ENCODE peak calls at places on chromosome 9, in ten cellular contexts. One of them, this sample, is unnamed.

GRCh38 chr9:95666096-95666784 is 149.5 kb upstream of the PTCH1 start:
- DNase-seq in HFF-Myc: no peak
- DNase-seq in CD4-positive, alpha-beta T cell: no peak
- DNase-seq in chondrocyte: no peak
- DNase-seq in heart right ventricle: no peak
- DNase-seq in WTC11: no peak
- DNase-seq in astrocyte of the spinal cord: no peak
- DNase-seq in stomach: no peak
- DNase-seq in cardiac fibroblast: no peak
- DNase-seq in nephron progenitor cell: no peak
- DNase-seq in this sample: no peak

GRCh38 chr9:137406876-137407589 is 15.9 kb downstream of the EXD3 start:
- DNase-seq in HFF-Myc: no peak
- DNase-seq in CD4-positive, alpha-beta T cell: peak; percentile 60
- DNase-seq in chondrocyte: peak; percentile 89
- DNase-seq in heart right ventricle: peak; percentile 79
- DNase-seq in WTC11: peak; percentile 87
- DNase-seq in astrocyte of the spinal cord: peak; percentile 52
- DNase-seq in stomach: peak; percentile 79
- DNase-seq in cardiac fibroblast: peak; percentile 80
- DNase-seq in nephron progenitor cell: peak; percentile 89
- DNase-seq in this sample: peak; percentile 90

GRCh38 chr9:133742849-133743444 is 4.8 kb upstream of the SARDH start:
- DNase-seq in HFF-Myc: peak; percentile 39
- DNase-seq in CD4-positive, alpha-beta T cell: peak; percentile 62
- DNase-seq in chondrocyte: no peak
- DNase-seq in heart right ventricle: peak; percentile 75
- DNase-seq in WTC11: peak; percentile 96
- DNase-seq in astrocyte of the spinal cord: peak; percentile 70
- DNase-seq in stomach: peak; percentile 76
- DNase-seq in cardiac fibroblast: peak; percentile 71
- DNase-seq in nephron progenitor cell: peak; percentile 94
- DNase-seq in this sample: peak; percentile 95

GRCh38 chr9:127384016-127384730 is 12.8 kb upstream of the SLC2A8 start:
- DNase-seq in HFF-Myc: no peak
- DNase-seq in CD4-positive, alpha-beta T cell: no peak
- DNase-seq in chondrocyte: no peak
- DNase-seq in heart right ventricle: no peak
- DNase-seq in WTC11: no peak
- DNase-seq in astrocyte of the spinal cord: no peak
- DNase-seq in stomach: no peak
- DNase-seq in cardiac fibroblast: no peak
- DNase-seq in nephron progenitor cell: no peak
- DNase-seq in this sample: no peak

GRCh38 chr9:87266697-87267096 is 231.0 kb upstream of the DAPK1 start:
- DNase-seq in HFF-Myc: no peak
- DNase-seq in CD4-positive, alpha-beta T cell: no peak
- DNase-seq in chondrocyte: no peak
- DNase-seq in heart right ventricle: no peak
- DNase-seq in WTC11: no peak
- DNase-seq in astrocyte of the spinal cord: no peak
- DNase-seq in stomach: no peak
- DNase-seq in cardiac fibroblast: no peak
- DNase-seq in nephron progenitor cell: no peak
- DNase-seq in this sample: no peak

GRCh38 chr9:113674436-113674835 is 201.7 kb upstream of the ZNF618 start:
- DNase-seq in HFF-Myc: peak; percentile 36
- DNase-seq in CD4-positive, alpha-beta T cell: no peak
- DNase-seq in chondrocyte: no peak
- DNase-seq in heart right ventricle: no peak
- DNase-seq in WTC11: no peak
- DNase-seq in astrocyte of the spinal cord: peak; percentile 51
- DNase-seq in stomach: no peak
- DNase-seq in cardiac fibroblast: peak; percentile 63
- DNase-seq in nephron progenitor cell: no peak
- DNase-seq in this sample: no peak

GRCh38 chr9:122785269-122785668 is 3.5 kb upstream of the OR5C1 start:
- DNase-seq in HFF-Myc: no peak
- DNase-seq in CD4-positive, alpha-beta T cell: no peak
- DNase-seq in chondrocyte: no peak
- DNase-seq in heart right ventricle: no peak
- DNase-seq in WTC11: no peak
- DNase-seq in astrocyte of the spinal cord: no peak
- DNase-seq in stomach: no peak
- DNase-seq in cardiac fibroblast: no peak
- DNase-seq in nephron progenitor cell: no peak
- DNase-seq in this sample: no peak

GRCh38 chr9:77163889-77164288 is 13.4 kb upstream of the VPS13A start:
- DNase-seq in HFF-Myc: no peak
- DNase-seq in CD4-positive, alpha-beta T cell: no peak
- DNase-seq in chondrocyte: no peak
- DNase-seq in heart right ventricle: no peak
- DNase-seq in WTC11: no peak
- DNase-seq in astrocyte of the spinal cord: no peak
- DNase-seq in stomach: no peak
- DNase-seq in cardiac fibroblast: peak; percentile 92
- DNase-seq in nephron progenitor cell: no peak
- DNase-seq in this sample: no peak

GRCh38 chr9:19788614-19789271 is at the start of gene SLC24A2:
- DNase-seq in HFF-Myc: no peak
- DNase-seq in CD4-positive, alpha-beta T cell: no peak
- DNase-seq in chondrocyte: peak; percentile 80
- DNase-seq in heart right ventricle: no peak
- DNase-seq in WTC11: peak; percentile 74
- DNase-seq in astrocyte of the spinal cord: no peak
- DNase-seq in stomach: no peak
- DNase-seq in cardiac fibroblast: peak; percentile 9
- DNase-seq in nephron progenitor cell: peak; percentile 77
- DNase-seq in this sample: peak; percentile 68

GRCh38 chr9:21266733-21267132 is 26.9 kb upstream of the IFNA14 start:
- DNase-seq in HFF-Myc: no peak
- DNase-seq in CD4-positive, alpha-beta T cell: no peak
- DNase-seq in chondrocyte: no peak
- DNase-seq in heart right ventricle: no peak
- DNase-seq in WTC11: no peak
- DNase-seq in astrocyte of the spinal cord: no peak
- DNase-seq in stomach: no peak
- DNase-seq in cardiac fibroblast: no peak
- DNase-seq in nephron progenitor cell: no peak
- DNase-seq in this sample: no peak

GRCh38 chr9:120841930-120842684 is 615 bp downstream of the PSMD5 start:
- DNase-seq in HFF-Myc: no peak
- DNase-seq in CD4-positive, alpha-beta T cell: no peak
- DNase-seq in chondrocyte: no peak
- DNase-seq in heart right ventricle: no peak
- DNase-seq in WTC11: no peak
- DNase-seq in astrocyte of the spinal cord: peak; percentile 22
- DNase-seq in stomach: no peak
- DNase-seq in cardiac fibroblast: no peak
- DNase-seq in nephron progenitor cell: no peak
- DNase-seq in this sample: no peak

GRCh38 chr9:109459423-109459822 is 38.7 kb downstream of the PTPN3 start:
- DNase-seq in HFF-Myc: no peak
- DNase-seq in CD4-positive, alpha-beta T cell: no peak
- DNase-seq in chondrocyte: no peak
- DNase-seq in heart right ventricle: no peak
- DNase-seq in WTC11: no peak
- DNase-seq in astrocyte of the spinal cord: no peak
- DNase-seq in stomach: no peak
- DNase-seq in cardiac fibroblast: no peak
- DNase-seq in nephron progenitor cell: no peak
- DNase-seq in this sample: no peak
- TF ChIP-seq CTCF in HFF-Myc: no peak
- TF ChIP-seq CTCF in CD4-positive, alpha-beta T cell: no peak
- TF ChIP-seq CTCF in chondrocyte: peak; percentile 11
- TF ChIP-seq CTCF in heart right ventricle: no peak
- TF ChIP-seq CTCF in WTC11: no peak
- TF ChIP-seq CTCF in astrocyte of the spinal cord: no peak
- TF ChIP-seq CTCF in stomach: no peak
- TF ChIP-seq CTCF in cardiac fibroblast: no peak
- TF ChIP-seq CTCF in nephron progenitor cell: no peak
- TF ChIP-seq CTCF in this sample: no peak

GRCh38 chr9:89919171-89919681 is 314.4 kb downstream of the GADD45G start:
- DNase-seq in HFF-Myc: no peak
- DNase-seq in CD4-positive, alpha-beta T cell: peak; percentile 5
- DNase-seq in chondrocyte: no peak
- DNase-seq in heart right ventricle: peak; percentile 33
- DNase-seq in WTC11: peak; percentile 67
- DNase-seq in astrocyte of the spinal cord: no peak
- DNase-seq in stomach: peak; percentile 42
- DNase-seq in cardiac fibroblast: peak; percentile 8
- DNase-seq in nephron progenitor cell: no peak
- DNase-seq in this sample: peak; percentile 31
- TF ChIP-seq CTCF in HFF-Myc: no peak
- TF ChIP-seq CTCF in CD4-positive, alpha-beta T cell: no peak
- TF ChIP-seq CTCF in chondrocyte: peak; percentile 14
- TF ChIP-seq CTCF in heart right ventricle: peak; percentile 46
- TF ChIP-seq CTCF in WTC11: peak; percentile 33
- TF ChIP-seq CTCF in astrocyte of the spinal cord: peak; percentile 14
- TF ChIP-seq CTCF in stomach: peak; percentile 26
- TF ChIP-seq CTCF in cardiac fibroblast: no peak
- TF ChIP-seq CTCF in nephron progenitor cell: no peak
- TF ChIP-seq CTCF in this sample: no peak

GRCh38 chr9:91038483-91039124 is 237.0 kb downstream of the SYK start:
- DNase-seq in HFF-Myc: no peak
- DNase-seq in CD4-positive, alpha-beta T cell: no peak
- DNase-seq in chondrocyte: peak; percentile 34
- DNase-seq in heart right ventricle: no peak
- DNase-seq in WTC11: no peak
- DNase-seq in astrocyte of the spinal cord: no peak
- DNase-seq in stomach: no peak
- DNase-seq in cardiac fibroblast: no peak
- DNase-seq in nephron progenitor cell: no peak
- DNase-seq in this sample: no peak

GRCh38 chr9:91039125-91039834 is 237.7 kb downstream of the SYK start:
- DNase-seq in HFF-Myc: no peak
- DNase-seq in CD4-positive, alpha-beta T cell: no peak
- DNase-seq in chondrocyte: peak; percentile 69
- DNase-seq in heart right ventricle: no peak
- DNase-seq in WTC11: no peak
- DNase-seq in astrocyte of the spinal cord: no peak
- DNase-seq in stomach: no peak
- DNase-seq in cardiac fibroblast: no peak
- DNase-seq in nephron progenitor cell: no peak
- DNase-seq in this sample: no peak

GRCh38 chr9:91036356-91036755 is 234.7 kb downstream of the SYK start:
- DNase-seq in HFF-Myc: no peak
- DNase-seq in CD4-positive, alpha-beta T cell: no peak
- DNase-seq in chondrocyte: peak; percentile 64
- DNase-seq in heart right ventricle: no peak
- DNase-seq in WTC11: no peak
- DNase-seq in astrocyte of the spinal cord: no peak
- DNase-seq in stomach: no peak
- DNase-seq in cardiac fibroblast: no peak
- DNase-seq in nephron progenitor cell: no peak
- DNase-seq in this sample: no peak

GRCh38 chr9:91036826-91037510 is 235.3 kb downstream of the SYK start:
- DNase-seq in HFF-Myc: peak; percentile 82
- DNase-seq in CD4-positive, alpha-beta T cell: peak; percentile 36
- DNase-seq in chondrocyte: peak; percentile 91
- DNase-seq in heart right ventricle: peak; percentile 75
- DNase-seq in WTC11: peak; percentile 78
- DNase-seq in astrocyte of the spinal cord: peak; percentile 87
- DNase-seq in stomach: peak; percentile 77
- DNase-seq in cardiac fibroblast: peak; percentile 95
- DNase-seq in nephron progenitor cell: peak; percentile 65
- DNase-seq in this sample: peak; percentile 71

GRCh38 chr9:91037511-91038482 is 236.2 kb downstream of the SYK start:
- DNase-seq in HFF-Myc: peak; percentile 65
- DNase-seq in CD4-positive, alpha-beta T cell: no peak
- DNase-seq in chondrocyte: peak; percentile 56
- DNase-seq in heart right ventricle: no peak
- DNase-seq in WTC11: no peak
- DNase-seq in astrocyte of the spinal cord: peak; percentile 84
- DNase-seq in stomach: peak; percentile 88
- DNase-seq in cardiac fibroblast: peak; percentile 87
- DNase-seq in nephron progenitor cell: no peak
- DNase-seq in this sample: no peak
- TF ChIP-seq CTCF in HFF-Myc: no peak
- TF ChIP-seq CTCF in CD4-positive, alpha-beta T cell: no peak
- TF ChIP-seq CTCF in chondrocyte: peak; percentile 12
- TF ChIP-seq CTCF in heart right ventricle: no peak
- TF ChIP-seq CTCF in WTC11: no peak
- TF ChIP-seq CTCF in astrocyte of the spinal cord: no peak
- TF ChIP-seq CTCF in stomach: no peak
- TF ChIP-seq CTCF in cardiac fibroblast: no peak
- TF ChIP-seq CTCF in nephron progenitor cell: no peak
- TF ChIP-seq CTCF in this sample: no peak

DNA sequence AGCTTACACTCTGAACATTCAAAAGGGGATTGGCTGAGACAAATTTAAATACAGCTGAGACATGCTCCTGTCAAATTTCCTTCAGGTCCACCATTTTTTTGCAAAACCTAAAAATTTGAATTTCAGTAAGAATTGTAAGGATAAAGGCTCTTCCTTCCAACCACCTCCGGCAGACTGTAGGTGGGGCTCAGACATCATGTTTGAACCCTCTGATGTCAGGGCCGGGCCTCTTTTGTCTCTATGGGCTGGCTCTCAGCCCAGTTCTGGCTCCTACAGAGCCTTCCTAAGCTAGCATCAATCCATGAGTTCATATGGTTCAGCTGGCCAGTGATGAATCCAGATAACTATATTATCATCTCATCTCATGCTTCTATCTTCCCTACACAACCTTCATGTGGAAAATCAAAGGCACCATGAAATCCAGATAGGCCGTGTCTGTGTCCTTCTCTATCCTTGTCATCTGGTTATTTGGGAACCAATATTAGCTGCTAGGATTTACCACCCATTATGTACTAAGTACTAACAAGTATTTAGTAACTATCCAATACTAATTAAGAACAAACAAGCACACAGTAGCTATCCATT is 44.2 kb downstream of the NIPSNAP3B start:
- DNase-seq in HFF-Myc: no peak
- DNase-seq in CD4-positive, alpha-beta T cell: no peak
- DNase-seq in chondrocyte: no peak
- DNase-seq in heart right ventricle: no peak
- DNase-seq in WTC11: peak; percentile 57
- DNase-seq in astrocyte of the spinal cord: peak; percentile 52
- DNase-seq in stomach: peak; percentile 30
- DNase-seq in cardiac fibroblast: peak; percentile 53
- DNase-seq in nephron progenitor cell: no peak
- DNase-seq in this sample: no peak
- TF ChIP-seq CTCF in HFF-Myc: peak; percentile 25
- TF ChIP-seq CTCF in CD4-positive, alpha-beta T cell: no peak
- TF ChIP-seq CTCF in chondrocyte: peak; percentile 62
- TF ChIP-seq CTCF in heart right ventricle: peak; percentile 42
- TF ChIP-seq CTCF in WTC11: peak; percentile 23
- TF ChIP-seq CTCF in astrocyte of the spinal cord: peak; percentile 42
- TF ChIP-seq CTCF in stomach: no peak
- TF ChIP-seq CTCF in cardiac fibroblast: peak; percentile 49
- TF ChIP-seq CTCF in nephron progenitor cell: no peak
- TF ChIP-seq CTCF in this sample: no peak